ENCODE peak calls at places on chromosomes 12 and 14, in seven cellular contexts. Q is fibroblast of the aortic adventitia, K is AG10803, G is brain microvascular endothelial cell, S is DND-41, I is tibial artery, F is NB4. R is an unnamed sample.

GRCh38 chr14:65034021-65034420 is 47.3 kb downstream of the FNTB start:
- DNase-seq in S (no peak), Q (no peak), K (no peak), I (no peak), F (no peak), G (no peak), R (no peak)

GRCh38 chr14:40204441-40205175 is 772.4 kb upstream of the FBXO33 start:
- DNase-seq in F (no peak), I (no peak), G (no peak), K (no peak), Q (no peak), S (no peak), R (no peak)

GRCh38 chr12:104201238-104202001 is 14.2 kb upstream of the TXNRD1 start:
- DNase-seq in Q (peak), G (peak), I (no peak), K (peak), F (peak), S (peak), R (peak)

GRCh38 chr12:124740691-124741137 is 123.0 kb downstream of the SCARB1 start:
- DNase-seq in S (peak), K (no peak), I (peak), Q (no peak), G (no peak), F (no peak), R (peak)

GRCh38 chr12:95989504-95990123 is 6.5 kb downstream of the HAL start:
- DNase-seq in Q (no peak), K (no peak), G (no peak), I (no peak), S (no peak), F (no peak), R (no peak)

GRCh38 chr12:1507308-1507707 is 87.1 kb downstream of the FBXL14 start:
- DNase-seq in S (no peak), I (peak), K (no peak), Q (no peak), G (no peak), F (no peak), R (no peak)

GRCh38 chr14:22837059-22837749 is 819 bp downstream of the MMP14 start:
- DNase-seq in Q (peak), S (no peak), F (peak), G (peak), I (peak), K (peak), R (no peak)

GRCh38 chr12:52258335-52258901 is 16.0 kb upstream of the KRT86 start:
- DNase-seq in S (no peak), I (peak), K (peak), Q (no peak), G (no peak), F (peak), R (no peak)

GRCh38 chr12:79897617-79898016 is 37.3 kb downstream of the PPP1R12A start:
- DNase-seq in G (peak), I (no peak), K (peak), F (no peak), Q (peak), S (no peak), R (no peak)

GRCh38 chr14:61837336-61838229 is 75.4 kb downstream of the SNAPC1 start:
- DNase-seq in K (peak), G (peak), Q (peak), F (peak), S (peak), I (peak), R (peak)
- H3K4me3 ChIP-seq in K (no peak), G (no peak), Q (no peak), F (no peak), S (no peak), I (no peak), R (no peak)

GRCh38 chr14:56515739-56516138 is 63.9 kb upstream of the TMEM260 start:
- DNase-seq in Q (no peak), I (no peak), S (no peak), K (no peak), F (no peak), G (no peak), R (no peak)

GRCh38 chr14:56512521-56512920 is 67.1 kb upstream of the TMEM260 start:
- DNase-seq in F (no peak), K (no peak), Q (no peak), I (no peak), S (no peak), G (no peak), R (no peak)

DNA sequence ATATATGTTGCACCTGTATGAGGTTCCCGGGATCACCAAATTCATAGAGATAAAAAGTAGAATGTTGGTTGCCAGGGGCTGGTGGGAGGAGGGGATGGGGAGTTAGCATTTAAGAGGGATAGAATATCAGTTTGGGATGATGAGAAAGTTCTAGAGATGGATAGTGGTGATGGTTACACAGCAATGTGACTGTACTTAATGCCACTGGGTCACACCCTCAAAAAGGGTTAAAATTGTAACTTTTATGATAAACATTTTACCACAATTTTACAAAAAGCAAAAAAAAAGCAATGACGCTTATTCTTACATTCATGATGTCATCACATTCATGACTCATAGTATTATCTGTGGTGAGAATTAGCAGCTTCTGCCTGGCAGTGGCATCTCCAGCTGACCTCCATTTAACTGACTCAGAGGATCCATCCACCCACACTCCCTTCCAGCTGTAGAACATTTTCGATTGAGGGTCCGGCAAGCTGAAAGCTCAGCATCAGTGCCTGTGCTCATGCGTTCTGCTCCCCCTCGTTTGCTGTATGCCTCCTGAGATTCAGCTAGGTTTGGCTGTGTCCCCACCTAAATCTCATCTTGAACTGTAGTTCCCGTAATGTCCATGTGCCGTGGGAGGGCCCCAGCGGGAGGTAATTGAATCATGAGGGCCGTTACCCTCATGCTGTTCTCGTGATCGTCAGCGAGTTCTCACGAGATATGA is 64.8 kb upstream of the TMEM260 start:
- DNase-seq in Q (peak), I (no peak), G (peak), S (no peak), K (peak), F (peak), R (no peak)
- TF ChIP-seq CTCF in Q (no peak), I (no peak), G (no peak), S (no peak), K (no peak), F (no peak), R (no peak)

DNA sequence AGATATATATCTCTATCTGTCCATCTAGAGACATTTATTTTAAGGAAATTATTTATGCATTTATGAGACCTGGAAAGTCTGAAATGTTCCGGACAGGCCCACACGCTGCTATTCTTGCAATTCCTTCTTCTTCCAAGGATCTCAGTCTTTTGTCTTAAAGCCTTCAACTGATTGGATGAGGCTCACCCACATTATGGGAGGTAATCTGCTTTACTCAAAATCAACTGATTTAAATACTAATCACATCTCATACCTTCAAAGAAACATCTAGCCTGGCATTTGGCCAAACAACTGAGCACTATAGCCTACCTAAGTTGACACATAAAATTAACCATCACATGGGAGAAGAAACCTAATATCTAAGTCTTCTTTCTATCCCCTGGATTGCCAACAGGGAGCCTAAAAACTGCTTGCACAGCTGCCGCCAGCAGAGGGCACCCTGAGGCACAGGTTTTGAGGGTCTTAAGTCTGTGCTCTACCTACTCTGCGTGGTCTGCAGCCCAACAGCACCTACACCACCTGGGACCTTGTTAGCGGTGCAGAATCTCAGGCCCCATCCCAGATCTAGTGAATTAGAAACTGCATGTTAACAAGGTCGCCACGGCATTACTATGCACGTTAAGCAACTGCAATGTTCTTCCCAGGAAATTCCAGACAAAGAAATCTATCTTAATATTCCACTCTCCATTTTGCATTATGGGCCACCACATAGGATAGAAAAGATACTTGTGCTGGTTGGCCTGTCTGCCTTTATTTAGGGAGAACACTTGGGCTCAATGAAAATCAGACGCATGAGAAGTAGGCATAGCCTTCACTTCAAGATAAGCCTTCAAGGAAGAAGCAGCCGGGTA is 249.7 kb downstream of the FOXG1 start:
- DNase-seq in F (peak), I (no peak), G (peak), S (peak), K (peak), Q (peak), R (peak)
- H3K4me3 ChIP-seq in F (no peak), I (no peak), G (no peak), S (no peak), K (peak), Q (no peak), R (no peak)

DNA sequence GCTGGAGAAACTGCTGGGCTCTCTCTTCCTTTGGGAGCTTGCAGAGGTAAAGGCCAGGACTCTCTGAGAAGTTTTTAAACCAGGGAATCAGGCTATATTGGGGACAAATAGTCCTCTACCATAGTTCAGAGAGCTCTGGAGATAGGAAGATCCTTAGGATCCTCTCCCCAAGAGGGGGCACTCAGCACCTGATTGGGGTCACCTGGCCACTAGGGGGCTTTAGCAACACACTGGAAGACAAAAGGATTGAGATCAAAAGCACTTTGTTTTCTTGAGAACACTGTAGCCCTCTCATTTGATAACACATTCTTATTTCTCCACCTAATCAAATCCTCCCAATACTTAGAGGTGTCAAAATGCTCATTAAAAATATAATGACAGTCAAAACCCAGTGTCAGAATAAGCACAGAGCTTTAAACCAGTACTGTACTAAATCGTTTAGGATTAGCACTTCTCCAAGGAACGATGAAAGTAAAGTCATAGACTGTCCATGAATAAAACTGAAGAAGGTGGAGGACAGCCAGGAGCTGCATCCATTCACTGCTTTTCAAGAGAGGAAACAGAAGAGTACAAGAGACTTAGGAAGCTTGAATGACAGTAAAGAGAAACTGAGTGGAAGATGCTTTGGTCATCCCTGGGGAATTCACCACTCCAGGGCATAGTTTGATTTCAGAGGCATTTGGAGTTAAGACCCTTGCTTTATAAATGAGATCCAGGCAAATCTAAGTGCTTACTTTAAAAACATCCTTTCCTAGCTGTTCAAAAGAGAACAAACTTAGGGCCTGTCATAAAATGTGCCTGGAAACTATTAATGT is 26.5 kb downstream of the BMP4 start:
- DNase-seq in K (no peak), I (no peak), S (peak), F (peak), Q (no peak), G (no peak), R (peak)
- TF ChIP-seq CTCF in K (peak), I (no peak), S (peak), F (peak), Q (peak), G (peak), R (peak)

DNA sequence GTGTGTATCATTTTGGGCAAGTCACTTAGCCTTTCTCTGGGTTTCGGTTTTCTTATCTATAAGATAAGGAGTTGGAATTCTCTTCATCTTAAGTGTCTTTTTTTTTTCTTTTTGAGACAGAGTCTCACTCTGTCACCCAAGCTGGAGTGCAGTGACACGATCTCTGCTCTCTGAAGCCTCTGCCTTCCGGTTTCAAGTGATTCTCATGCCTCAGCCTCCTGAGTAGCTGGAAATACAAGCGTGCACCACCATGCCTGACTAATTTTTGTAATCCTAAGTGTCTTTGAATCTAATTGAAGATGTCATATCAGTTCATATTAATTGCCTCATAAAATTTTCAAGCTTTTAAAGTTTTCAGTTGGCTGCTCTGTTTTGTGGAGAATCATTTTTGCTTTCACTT is 4.0 kb downstream of the SRGAP1 start:
- DNase-seq in K (no peak), I (no peak), F (no peak), G (no peak), Q (no peak), S (no peak), R (peak)
- H3K4me3 ChIP-seq in K (no peak), I (no peak), F (no peak), G (no peak), Q (no peak), S (no peak), R (no peak)

DNA sequence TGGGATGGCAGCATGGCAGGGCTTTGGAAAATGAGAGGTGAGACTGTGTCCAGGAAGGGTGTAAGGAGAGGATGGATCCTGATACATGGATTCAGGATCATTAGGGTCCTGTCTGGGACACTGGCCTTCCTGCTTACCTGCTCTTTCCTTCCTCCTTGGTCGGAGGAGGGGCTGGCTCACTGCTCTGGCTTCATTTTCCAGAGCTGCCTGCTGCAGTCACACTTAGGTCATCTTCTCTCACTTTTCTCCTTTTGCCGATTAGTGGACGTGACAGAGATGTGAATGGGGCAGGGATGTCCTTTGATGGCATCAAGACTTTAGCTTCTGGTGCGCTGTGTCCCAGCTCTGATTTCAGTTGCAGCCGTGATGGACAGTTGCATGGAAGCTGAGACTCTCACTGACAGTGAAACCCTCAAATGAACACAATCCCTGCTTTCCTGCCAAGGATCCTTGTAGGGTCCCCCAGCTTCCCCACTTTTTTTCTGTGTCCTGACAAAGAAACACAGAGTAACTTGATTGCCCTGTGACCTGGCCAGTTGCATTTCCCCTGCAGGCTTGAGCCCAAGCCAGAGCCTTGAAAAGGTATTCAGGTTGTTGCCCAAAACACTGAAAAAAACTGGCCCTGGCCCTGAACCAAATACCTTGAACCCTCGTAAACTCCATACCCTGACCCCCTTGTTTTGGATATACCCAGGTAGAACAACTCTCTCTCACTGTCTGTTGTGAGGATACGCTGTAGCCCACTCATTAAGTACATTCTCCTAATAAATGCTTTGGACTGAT is 756 bp upstream of the CIDEB start:
- DNase-seq in G (no peak), I (no peak), Q (no peak), S (no peak), F (no peak), K (no peak), R (no peak)
- TF ChIP-seq CTCF in G (no peak), I (no peak), Q (no peak), S (no peak), F (no peak), K (no peak), R (no peak)

GRCh38 chr12:32482226-32482625 is 82.9 kb downstream of the FGD4 start:
- DNase-seq in Q (no peak), I (no peak), K (no peak), F (peak), S (no peak), G (no peak), R (peak)
- H3K4me3 ChIP-seq in Q (no peak), I (no peak), K (no peak), F (peak), S (no peak), G (no peak), R (no peak)

R was measured in GM12865.